ENCODE peak calls at places on chromosomes 6 and 20, in five cellular contexts. F is HepG2, X is upper lobe of left lung, W is GM12878, H is K562. I is an unnamed sample.

GRCh38 chr20:47336013-47336754 is 20.3 kb downstream of the ZMYND8 start:
- ATAC-seq in F (no peak), X (no peak), W (no peak), H (no peak), I (peak)

GRCh38 chr6:32969685-32970412 is 1.5 kb downstream of the BRD2 start:
- ATAC-seq in F (peak), X (no peak), W (no peak), H (peak), I (peak)

GRCh38 chr20:10313215-10313614 is 94.6 kb downstream of the SNAP25 start:
- ATAC-seq in F (no peak), X (no peak), W (no peak), H (no peak), I (no peak)

GRCh38 chr6:130913119-130913518 is 85.9 kb downstream of the SMLR1 start:
- ATAC-seq in F (peak), X (no peak), W (peak), H (peak), I (no peak)

GRCh38 chr6:111441678-111442243 is 41.3 kb downstream of the REV3L start:
- ATAC-seq in F (no peak), X (no peak), W (peak), H (peak), I (no peak)

GRCh38 chr6:63316113-63316512 is 3.7 kb downstream of the LGSN start:
- ATAC-seq in F (no peak), X (no peak), W (no peak), H (no peak), I (no peak)

GRCh38 chr6:16837217-16837972 is 76.1 kb upstream of the ATXN1 start:
- ATAC-seq in F (no peak), X (no peak), W (peak), H (no peak), I (no peak)

GRCh38 chr20:40688129-40689099 is 622 bp downstream of the MAFB start:
- ATAC-seq in F (peak), X (no peak), W (no peak), H (no peak), I (peak)

GRCh38 chr6:79630883-79631799 is at the start of gene SH3BGRL2:
- ATAC-seq in F (peak), X (peak), W (peak), H (peak), I (peak)

GRCh38 chr6:41638002-41638800 is at the start of gene MDFI:
- ATAC-seq in F (no peak), X (no peak), W (no peak), H (no peak), I (no peak)

GRCh38 chr6:159068904-159069578 is 24.2 kb upstream of the TAGAP start:
- ATAC-seq in F (no peak), X (no peak), W (peak), H (peak), I (no peak)

GRCh38 chr6:130026859-130027258 is 8.5 kb downstream of the L3MBTL3 start:
- ATAC-seq in F (no peak), X (no peak), W (peak), H (no peak), I (no peak)

GRCh38 chr6:163813979-163814493 is 399.5 kb downstream of the QKI start:
- ATAC-seq in F (no peak), X (no peak), W (peak), H (no peak), I (peak)

GRCh38 chr6:166750125-166750793 is 123.2 kb upstream of the RPS6KA2 start:
- ATAC-seq in F (peak), X (no peak), W (no peak), H (peak), I (no peak)

GRCh38 chr6:155100087-155100486 is 105.0 kb downstream of the TIAM2 start:
- ATAC-seq in F (peak), X (no peak), W (no peak), H (peak), I (no peak)

GRCh38 chr6:6284231-6284966 is 36.1 kb downstream of the F13A1 start:
- ATAC-seq in F (no peak), X (peak), W (peak), H (no peak), I (no peak)

GRCh38 chr20:7106910-7107309 is 339.4 kb downstream of the BMP2 start:
- ATAC-seq in F (no peak), X (no peak), W (no peak), H (no peak), I (no peak)

GRCh38 chr6:37127961-37128862 is 41.7 kb upstream of the PIM1 start:
- ATAC-seq in F (peak), X (peak), W (peak), H (peak), I (no peak)

GRCh38 chr20:10553326-10553984 is 118.3 kb downstream of the SLX4IP start:
- ATAC-seq in F (peak), X (peak), W (peak), H (peak), I (no peak)

GRCh38 chr6:15439410-15440022 is 193.6 kb downstream of the JARID2 start:
- ATAC-seq in F (no peak), X (no peak), W (peak), H (no peak), I (no peak)

GRCh38 chr6:129134535-129134934 is 251.6 kb downstream of the LAMA2 start:
- ATAC-seq in F (peak), X (no peak), W (no peak), H (no peak), I (no peak)

GRCh38 chr6:117280922-117281321 is 15.6 kb downstream of the VGLL2 start:
- ATAC-seq in F (peak), X (no peak), W (peak), H (peak), I (no peak)

GRCh38 chr6:39441301-39441700 is 118.8 kb upstream of the KCNK16 start:
- ATAC-seq in F (no peak), X (peak), W (no peak), H (no peak), I (no peak)

GRCh38 chr6:29926081-29926794 is 16.1 kb upstream of the HLA-A start:
- ATAC-seq in F (peak), X (peak), W (peak), H (no peak), I (peak)

GRCh38 chr20:58366866-58367265 is 22.2 kb upstream of the VAPB start:
- ATAC-seq in F (no peak), X (no peak), W (no peak), H (no peak), I (no peak)
- TF ChIP-seq EP300 in F (no peak), X (no peak), W (no peak), H (no peak), I (no peak)

DNA sequence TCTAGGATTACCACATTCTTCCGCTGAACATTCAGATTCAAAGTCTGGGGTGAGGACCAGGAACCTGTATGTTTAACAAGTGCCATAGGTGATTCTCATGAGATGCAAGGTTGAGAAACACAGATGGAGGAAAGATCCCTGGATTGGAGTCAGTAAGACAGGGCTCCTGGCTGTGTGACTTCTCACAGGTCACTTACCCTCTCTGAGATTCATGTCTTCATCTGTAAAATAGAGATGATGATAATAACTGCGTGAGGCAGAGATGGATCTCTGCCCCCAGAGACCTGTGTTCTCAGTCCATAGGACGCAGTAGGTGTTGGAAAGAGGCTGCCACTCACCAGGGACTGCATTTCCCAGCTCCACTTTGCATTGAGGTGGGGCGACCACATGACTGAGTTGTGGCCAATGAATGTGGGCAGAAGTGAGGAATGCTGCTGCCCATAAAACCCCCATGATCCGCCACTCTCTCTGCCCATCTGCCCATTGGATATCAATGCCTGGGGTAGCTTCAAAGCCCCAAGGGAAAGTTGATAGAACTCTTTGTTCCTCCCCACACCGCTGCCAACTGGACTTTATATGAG is 13.6 kb upstream of the GDAP1L1 start:
- ATAC-seq in F (no peak), X (no peak), W (no peak), H (peak), I (no peak)
- TF ChIP-seq POLR2AphosphoS5 in F (no peak), X (no peak), W (no peak), H (no peak), I (no peak)

GRCh38 chr20:61636531-61637116 is 384.6 kb downstream of the CDH4 start:
- ATAC-seq in F (peak), X (no peak), W (no peak), H (no peak), I (no peak)
- TF ChIP-seq EP300 in F (no peak), X (no peak), W (no peak), H (no peak), I (no peak)

GRCh38 chr6:81753709-81754678 is 1.5 kb upstream of the TENT5A start:
- ATAC-seq in F (peak), X (peak), W (peak), H (peak), I (peak)

GRCh38 chr6:81750660-81751387 is 1.7 kb downstream of the TENT5A start:
- ATAC-seq in F (no peak), X (no peak), W (no peak), H (no peak), I (no peak)

GRCh38 chr6:81751388-81752083 is 945 bp downstream of the TENT5A start:
- ATAC-seq in F (peak), X (no peak), W (no peak), H (no peak), I (peak)

GRCh38 chr6:81752969-81753708 is 658 bp upstream of the TENT5A start:
- ATAC-seq in F (peak), X (peak), W (peak), H (peak), I (peak)

GRCh38 chr6:81752084-81752968 is at the start of gene TENT5A:
- ATAC-seq in F (peak), X (peak), W (peak), H (peak), I (peak)
- TF ChIP-seq POLR2AphosphoS5 in F (peak), X (peak), W (no peak), H (peak), I (peak)

GRCh38 chr6:156593127-156593526 is 184.1 kb upstream of the ARID1B start:
- ATAC-seq in F (no peak), X (no peak), W (no peak), H (no peak), I (no peak)
- TF ChIP-seq EP300 in F (no peak), X (no peak), W (no peak), H (no peak), I (no peak)

GRCh38 chr20:5612476-5613291 is 137.5 kb upstream of the SHLD1 start:
- ATAC-seq in F (no peak), X (no peak), W (no peak), H (no peak), I (no peak)

GRCh38 chr20:5614506-5614905 is 135.7 kb upstream of the SHLD1 start:
- ATAC-seq in F (no peak), X (no peak), W (no peak), H (no peak), I (no peak)

GRCh38 chr20:5608104-5608447 is 142.1 kb upstream of the SHLD1 start:
- ATAC-seq in F (no peak), X (no peak), W (no peak), H (no peak), I (no peak)

GRCh38 chr20:5606347-5606746 is 143.9 kb upstream of the SHLD1 start:
- ATAC-seq in F (no peak), X (no peak), W (peak), H (no peak), I (no peak)

GRCh38 chr20:5608448-5609161 is 141.6 kb upstream of the SHLD1 start:
- ATAC-seq in F (no peak), X (no peak), W (peak), H (peak), I (no peak)
- TF ChIP-seq POLR2AphosphoS5 in F (no peak), X (no peak), W (no peak), H (no peak), I (no peak)

GRCh38 chr6:64983108-64983507 is 723.9 kb downstream of the EYS start:
- ATAC-seq in F (no peak), X (no peak), W (no peak), H (no peak), I (no peak)

GRCh38 chr6:64985726-64986125 is 721.3 kb downstream of the EYS start:
- ATAC-seq in F (peak), X (no peak), W (no peak), H (no peak), I (no peak)

GRCh38 chr6:64984947-64985346 is 722.1 kb downstream of the EYS start:
- ATAC-seq in F (no peak), X (no peak), W (no peak), H (no peak), I (no peak)

GRCh38 chr6:64990652-64991304 is 716.2 kb downstream of the EYS start:
- ATAC-seq in F (no peak), X (no peak), W (no peak), H (no peak), I (no peak)

DNA sequence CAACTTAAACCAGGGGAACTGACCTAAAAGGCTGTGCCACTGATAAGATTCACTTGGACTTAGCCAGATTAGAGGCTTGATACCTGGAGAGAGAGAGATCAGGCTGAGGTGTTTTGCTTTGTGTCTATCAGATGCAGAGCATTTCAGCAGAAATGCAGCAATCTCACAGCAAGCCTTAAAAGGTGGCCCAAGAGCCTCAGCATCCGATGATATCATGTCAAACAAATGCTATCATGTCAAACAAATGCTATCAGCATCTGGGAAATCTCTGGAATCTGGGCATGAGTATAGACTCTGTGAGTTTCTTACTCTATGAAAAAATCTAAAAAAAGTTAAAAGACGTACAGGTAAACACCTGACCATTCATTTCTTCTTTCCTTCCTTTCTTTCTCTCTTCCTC is 718.9 kb downstream of the EYS start:
- ATAC-seq in F (no peak), X (no peak), W (no peak), H (no peak), I (no peak)
- TF ChIP-seq EP300 in F (no peak), X (no peak), W (no peak), H (no peak), I (no peak)

GRCh38 chr20:53623127-53623453 is 29.5 kb upstream of the ZNF217 start:
- ATAC-seq in F (peak), X (no peak), W (no peak), H (no peak), I (no peak)

GRCh38 chr20:53617791-53618489 is 24.3 kb upstream of the ZNF217 start:
- ATAC-seq in F (no peak), X (no peak), W (no peak), H (no peak), I (no peak)

GRCh38 chr20:53622247-53623114 is 28.8 kb upstream of the ZNF217 start:
- ATAC-seq in F (peak), X (no peak), W (peak), H (peak), I (no peak)

GRCh38 chr20:53623454-53624206 is 30.0 kb upstream of the ZNF217 start:
- ATAC-seq in F (peak), X (peak), W (peak), H (peak), I (peak)

DNA sequence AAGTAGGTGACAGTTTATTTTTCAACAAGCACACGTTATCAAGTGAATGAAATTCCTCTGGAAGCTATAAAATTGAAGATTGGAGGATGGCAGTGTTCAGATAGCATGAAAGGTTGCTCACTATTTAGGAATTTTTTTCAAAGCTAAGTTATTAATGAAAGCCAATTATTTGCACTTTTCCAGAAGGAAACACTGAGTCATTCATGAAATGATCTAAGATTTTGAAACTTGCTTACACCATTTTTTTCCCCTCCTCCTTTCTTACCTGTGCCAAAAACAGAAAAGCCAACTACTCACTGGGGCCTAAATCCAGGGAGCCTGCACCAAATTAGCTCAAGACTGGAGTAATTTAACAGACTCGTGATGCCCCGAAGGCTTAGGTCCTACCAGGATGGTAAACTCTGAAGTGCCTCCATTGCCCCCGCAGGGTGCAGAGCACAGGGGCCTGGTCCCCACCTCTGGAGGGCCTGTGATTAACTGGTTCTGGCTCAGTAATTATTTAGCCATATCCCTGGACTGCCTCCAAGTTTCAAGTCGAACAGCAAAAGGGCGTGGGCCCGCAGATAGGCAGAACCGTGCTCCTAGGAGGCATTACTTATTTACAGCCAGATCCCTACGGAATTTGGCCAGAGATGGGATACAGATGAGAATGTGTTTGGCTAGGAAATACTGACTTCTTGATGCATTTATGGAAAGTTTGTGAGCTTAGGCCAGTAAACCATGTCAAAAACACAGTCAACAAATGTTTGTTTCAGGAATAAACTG is 28.0 kb upstream of the ZNF217 start:
- ATAC-seq in F (peak), X (peak), W (peak), H (peak), I (peak)
- TF ChIP-seq POLR2AphosphoS5 in F (no peak), X (peak), W (no peak), H (no peak), I (peak)

DNA sequence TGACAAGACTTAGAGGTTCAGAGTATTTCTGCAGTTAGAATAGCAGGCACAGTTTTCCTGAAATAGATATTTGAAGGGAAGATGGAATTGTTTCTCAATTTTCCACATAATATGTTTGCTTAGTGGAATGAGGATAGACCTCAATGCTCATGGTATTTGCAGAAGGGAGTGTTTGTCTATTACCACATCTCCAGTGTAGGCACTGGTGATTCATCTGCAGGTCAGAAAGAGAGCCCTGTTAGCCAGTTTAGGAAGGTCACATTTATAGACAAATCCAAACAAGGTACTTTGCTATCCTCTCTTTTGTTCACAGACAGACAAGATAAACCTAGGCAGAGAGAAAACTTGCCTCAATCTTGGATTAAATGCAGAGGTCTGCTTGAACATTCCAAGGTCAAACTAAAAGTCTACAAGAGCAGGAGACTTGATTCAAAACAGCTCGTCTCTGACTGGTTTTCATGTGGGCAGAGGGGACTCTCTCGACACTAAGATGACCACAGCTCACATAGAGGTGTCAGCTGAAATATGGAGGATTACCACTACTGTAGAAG is 22.8 kb downstream of the ISM1 start:
- ATAC-seq in F (peak), X (no peak), W (no peak), H (no peak), I (no peak)
- TF ChIP-seq EP300 in F (peak), X (no peak), W (no peak), H (no peak), I (no peak)

GRCh38 chr20:62898970-62899632 is 27.2 kb downstream of the DIDO1 start:
- ATAC-seq in F (no peak), X (no peak), W (peak), H (no peak), I (no peak)

GRCh38 chr20:62900052-62900691 is 26.1 kb downstream of the DIDO1 start:
- ATAC-seq in F (peak), X (peak), W (peak), H (peak), I (peak)

GRCh38 chr20:62899633-62900051 is 26.7 kb downstream of the DIDO1 start:
- ATAC-seq in F (peak), X (no peak), W (peak), H (no peak), I (peak)

GRCh38 chr20:62901891-62902290 is 24.4 kb downstream of the DIDO1 start:
- ATAC-seq in F (no peak), X (no peak), W (no peak), H (no peak), I (no peak)

GRCh38 chr20:62900692-62901584 is 25.4 kb downstream of the DIDO1 start:
- ATAC-seq in F (peak), X (peak), W (peak), H (peak), I (no peak)
- TF ChIP-seq POLR2AphosphoS5 in F (no peak), X (no peak), W (no peak), H (peak), I (no peak)